ENCODE peak calls at places on chromosomes 3 and 15, in nine cellular contexts. P, I, M, A, N, C, T, X and O are unnamed samples.

GRCh38 chr15:75022808-75023193 is 589 bp upstream of the PPCDC start:
- DNase-seq in P (no peak), I (no peak), M (no peak), A (no peak), N (no peak), C (no peak), T (no peak), X (no peak), O (no peak)

GRCh38 chr15:75733761-75734651 is 21.4 kb upstream of the CSPG4 start:
- DNase-seq in P (no peak), I (no peak), M (no peak), A (no peak), N (no peak), C (no peak), T (peak), X (no peak), O (no peak)

GRCh38 chr3:125220681-125221429 is 8.3 kb upstream of the SLC12A8 start:
- DNase-seq in P (no peak), I (peak), M (no peak), A (no peak), N (no peak), C (no peak), T (no peak), X (no peak), O (no peak)

GRCh38 chr15:45456212-45457106 is 66.1 kb downstream of the SLC30A4 start:
- DNase-seq in P (no peak), I (peak), M (no peak), A (no peak), N (no peak), C (no peak), T (no peak), X (peak), O (peak)

GRCh38 chr3:139458348-139458747 is 18.0 kb downstream of the RBP2 start:
- DNase-seq in P (no peak), I (no peak), M (no peak), A (no peak), N (no peak), C (no peak), T (no peak), X (no peak), O (no peak)

GRCh38 chr15:48253186-48253585 is 47.1 kb downstream of the SLC12A1 start:
- DNase-seq in P (no peak), I (no peak), M (no peak), A (no peak), N (no peak), C (no peak), T (no peak), X (no peak), O (no peak)

GRCh38 chr3:113140876-113141275 is 70.5 kb upstream of the BOC start:
- DNase-seq in P (no peak), I (peak), M (no peak), A (no peak), N (no peak), C (no peak), T (no peak), X (peak), O (peak)

GRCh38 chr15:92812271-92812670 is 87.9 kb upstream of the CHD2 start:
- DNase-seq in P (no peak), I (no peak), M (no peak), A (no peak), N (no peak), C (no peak), T (no peak), X (peak), O (no peak)

GRCh38 chr3:23594066-23594465 is 211.7 kb upstream of the UBE2E1 start:
- DNase-seq in P (no peak), I (no peak), M (no peak), A (no peak), N (no peak), C (no peak), T (no peak), X (no peak), O (no peak)

GRCh38 chr3:61777483-61777882 is 216.1 kb downstream of the PTPRG start:
- DNase-seq in P (no peak), I (no peak), M (no peak), A (no peak), N (no peak), C (no peak), T (no peak), X (no peak), O (no peak)

GRCh38 chr15:51887887-51888592 is 58.6 kb downstream of the TMOD3 start:
- DNase-seq in P (no peak), I (no peak), M (no peak), A (no peak), N (no peak), C (no peak), T (no peak), X (no peak), O (no peak)